ENCODE peak calls at places on chromosomes 5 and 9, in eight cellular contexts. One of them, this sample, is unnamed.

GRCh38 chr5:77066823-77067442 is 20.2 kb downstream of the ZBED3 start:
- DNase-seq in activated gamma-delta T cell treated with Interleukin-2 at 50 U/mL for 16 hours: no peak
- DNase-seq in Daoy: no peak
- DNase-seq in neural crest cell: no peak
- DNase-seq in hypothalamus: no peak
- DNase-seq in activated CD8-positive, alpha-beta memory T cell treated with anti-CD3 and anti-CD28 coated beads for 4 hours: no peak
- DNase-seq in C1 segment of cervical spinal cord: no peak
- DNase-seq in foreskin fibroblast: peak
- DNase-seq in this sample: no peak

GRCh38 chr5:170892201-170892600 is 30.4 kb downstream of the RANBP17 start:
- DNase-seq in neural crest cell: no peak
- DNase-seq in C1 segment of cervical spinal cord: no peak
- DNase-seq in foreskin fibroblast: peak
- DNase-seq in activated gamma-delta T cell treated with Interleukin-2 at 50 U/mL for 16 hours: no peak
- DNase-seq in Daoy: peak
- DNase-seq in hypothalamus: no peak
- DNase-seq in activated CD8-positive, alpha-beta memory T cell treated with anti-CD3 and anti-CD28 coated beads for 4 hours: no peak
- DNase-seq in this sample: no peak

GRCh38 chr9:96021616-96022444 is 146.3 kb downstream of the ERCC6L2 start:
- DNase-seq in Daoy: no peak
- DNase-seq in neural crest cell: peak
- DNase-seq in C1 segment of cervical spinal cord: peak
- DNase-seq in activated gamma-delta T cell treated with Interleukin-2 at 50 U/mL for 16 hours: no peak
- DNase-seq in hypothalamus: peak
- DNase-seq in activated CD8-positive, alpha-beta memory T cell treated with anti-CD3 and anti-CD28 coated beads for 4 hours: no peak
- DNase-seq in foreskin fibroblast: no peak
- DNase-seq in this sample: no peak

GRCh38 chr5:61362796-61363364 is 30.8 kb downstream of the ZSWIM6 start:
- DNase-seq in activated CD8-positive, alpha-beta memory T cell treated with anti-CD3 and anti-CD28 coated beads for 4 hours: no peak
- DNase-seq in foreskin fibroblast: peak
- DNase-seq in activated gamma-delta T cell treated with Interleukin-2 at 50 U/mL for 16 hours: no peak
- DNase-seq in hypothalamus: no peak
- DNase-seq in Daoy: peak
- DNase-seq in neural crest cell: no peak
- DNase-seq in C1 segment of cervical spinal cord: no peak
- DNase-seq in this sample: no peak

GRCh38 chr9:112864982-112865381 is 25.7 kb downstream of the SLC46A2 start:
- DNase-seq in activated gamma-delta T cell treated with Interleukin-2 at 50 U/mL for 16 hours: no peak
- DNase-seq in Daoy: no peak
- DNase-seq in C1 segment of cervical spinal cord: no peak
- DNase-seq in activated CD8-positive, alpha-beta memory T cell treated with anti-CD3 and anti-CD28 coated beads for 4 hours: no peak
- DNase-seq in foreskin fibroblast: no peak
- DNase-seq in neural crest cell: no peak
- DNase-seq in hypothalamus: no peak
- DNase-seq in this sample: no peak

GRCh38 chr5:57209316-57210040 is 35.6 kb downstream of the GPBP1 start:
- DNase-seq in foreskin fibroblast: no peak
- DNase-seq in C1 segment of cervical spinal cord: no peak
- DNase-seq in activated gamma-delta T cell treated with Interleukin-2 at 50 U/mL for 16 hours: no peak
- DNase-seq in Daoy: no peak
- DNase-seq in activated CD8-positive, alpha-beta memory T cell treated with anti-CD3 and anti-CD28 coated beads for 4 hours: no peak
- DNase-seq in neural crest cell: no peak
- DNase-seq in hypothalamus: no peak
- DNase-seq in this sample: no peak

GRCh38 chr5:2598503-2598902 is 153.0 kb downstream of the IRX2 start:
- DNase-seq in neural crest cell: no peak
- DNase-seq in hypothalamus: no peak
- DNase-seq in C1 segment of cervical spinal cord: no peak
- DNase-seq in activated CD8-positive, alpha-beta memory T cell treated with anti-CD3 and anti-CD28 coated beads for 4 hours: no peak
- DNase-seq in foreskin fibroblast: no peak
- DNase-seq in Daoy: no peak
- DNase-seq in activated gamma-delta T cell treated with Interleukin-2 at 50 U/mL for 16 hours: no peak
- DNase-seq in this sample: no peak

GRCh38 chr5:78675956-78676727 is 27.6 kb upstream of the LHFPL2 start:
- DNase-seq in hypothalamus: no peak
- DNase-seq in C1 segment of cervical spinal cord: no peak
- DNase-seq in activated gamma-delta T cell treated with Interleukin-2 at 50 U/mL for 16 hours: no peak
- DNase-seq in activated CD8-positive, alpha-beta memory T cell treated with anti-CD3 and anti-CD28 coated beads for 4 hours: no peak
- DNase-seq in neural crest cell: no peak
- DNase-seq in Daoy: no peak
- DNase-seq in foreskin fibroblast: no peak
- DNase-seq in this sample: no peak

GRCh38 chr5:42514759-42515158 is 91.5 kb downstream of the GHR start:
- DNase-seq in neural crest cell: no peak
- DNase-seq in foreskin fibroblast: no peak
- DNase-seq in activated CD8-positive, alpha-beta memory T cell treated with anti-CD3 and anti-CD28 coated beads for 4 hours: no peak
- DNase-seq in C1 segment of cervical spinal cord: no peak
- DNase-seq in hypothalamus: no peak
- DNase-seq in activated gamma-delta T cell treated with Interleukin-2 at 50 U/mL for 16 hours: no peak
- DNase-seq in Daoy: no peak
- DNase-seq in this sample: no peak

GRCh38 chr9:93230185-93230584 is 46.2 kb downstream of the WNK2 start:
- DNase-seq in foreskin fibroblast: no peak
- DNase-seq in activated CD8-positive, alpha-beta memory T cell treated with anti-CD3 and anti-CD28 coated beads for 4 hours: no peak
- DNase-seq in activated gamma-delta T cell treated with Interleukin-2 at 50 U/mL for 16 hours: no peak
- DNase-seq in hypothalamus: no peak
- DNase-seq in Daoy: no peak
- DNase-seq in neural crest cell: no peak
- DNase-seq in C1 segment of cervical spinal cord: no peak
- DNase-seq in this sample: no peak

GRCh38 chr5:139392678-139393496 is 2.0 kb downstream of the PROB1 start:
- DNase-seq in hypothalamus: no peak
- DNase-seq in activated CD8-positive, alpha-beta memory T cell treated with anti-CD3 and anti-CD28 coated beads for 4 hours: peak
- DNase-seq in activated gamma-delta T cell treated with Interleukin-2 at 50 U/mL for 16 hours: peak
- DNase-seq in foreskin fibroblast: no peak
- DNase-seq in neural crest cell: peak
- DNase-seq in C1 segment of cervical spinal cord: no peak
- DNase-seq in Daoy: peak
- DNase-seq in this sample: peak

GRCh38 chr9:101087426-101087825 is 58.9 kb downstream of the PLPPR1 start:
- DNase-seq in foreskin fibroblast: no peak
- DNase-seq in C1 segment of cervical spinal cord: no peak
- DNase-seq in activated gamma-delta T cell treated with Interleukin-2 at 50 U/mL for 16 hours: no peak
- DNase-seq in hypothalamus: no peak
- DNase-seq in activated CD8-positive, alpha-beta memory T cell treated with anti-CD3 and anti-CD28 coated beads for 4 hours: no peak
- DNase-seq in neural crest cell: no peak
- DNase-seq in Daoy: no peak
- DNase-seq in this sample: no peak

GRCh38 chr9:81851340-81851739 is 76.9 kb upstream of the SPATA31D4 start:
- DNase-seq in neural crest cell: no peak
- DNase-seq in C1 segment of cervical spinal cord: no peak
- DNase-seq in foreskin fibroblast: no peak
- DNase-seq in hypothalamus: no peak
- DNase-seq in activated CD8-positive, alpha-beta memory T cell treated with anti-CD3 and anti-CD28 coated beads for 4 hours: no peak
- DNase-seq in activated gamma-delta T cell treated with Interleukin-2 at 50 U/mL for 16 hours: no peak
- DNase-seq in Daoy: no peak
- DNase-seq in this sample: no peak

GRCh38 chr5:132387649-132388117 is 18.2 kb downstream of the SLC22A5 start:
- DNase-seq in foreskin fibroblast: peak
- DNase-seq in Daoy: peak
- DNase-seq in activated gamma-delta T cell treated with Interleukin-2 at 50 U/mL for 16 hours: no peak
- DNase-seq in hypothalamus: no peak
- DNase-seq in activated CD8-positive, alpha-beta memory T cell treated with anti-CD3 and anti-CD28 coated beads for 4 hours: no peak
- DNase-seq in C1 segment of cervical spinal cord: no peak
- DNase-seq in neural crest cell: no peak
- DNase-seq in this sample: no peak